ENCODE peak calls at places on chromosomes 2 and 18, in seven cellular contexts. B, I, H, W, N, J and Y are unnamed samples.

GRCh38 chr2:44668336-44668735 is 273.2 kb upstream of the SIX3 start:
- DNase-seq in B (no peak), I (no peak), H (peak; percentile 30), W (no peak), N (no peak), J (no peak), Y (no peak)

GRCh38 chr2:138373993-138374408 is 127.6 kb upstream of the SPOPL start:
- DNase-seq in B (no peak), I (peak; percentile 64), H (peak; percentile 44), W (peak; percentile 69), N (peak; percentile 50), J (no peak), Y (no peak)

GRCh38 chr18:12301263-12302005 is 6.6 kb upstream of the TUBB6 start:
- DNase-seq in B (no peak), I (no peak), H (no peak), W (no peak), N (no peak), J (no peak), Y (no peak)

GRCh38 chr2:219560037-219560892 is 11.1 kb downstream of the OBSL1 start:
- DNase-seq in B (no peak), I (peak; percentile 24), H (no peak), W (no peak), N (no peak), J (no peak), Y (no peak)

GRCh38 chr18:75158465-75159237 is 50.3 kb downstream of the PTGR3 start:
- DNase-seq in B (no peak), I (no peak), H (no peak), W (no peak), N (no peak), J (no peak), Y (no peak)

GRCh38 chr2:32627441-32627900 is 379 bp upstream of the TTC27 start:
- DNase-seq in B (peak; percentile 38), I (peak; percentile 90), H (peak; percentile 66), W (peak; percentile 48), N (no peak), J (peak; percentile 43), Y (peak; percentile 50)

GRCh38 chr2:48586433-48586832 is 31.2 kb upstream of the GTF2A1L start:
- DNase-seq in B (no peak), I (no peak), H (no peak), W (no peak), N (no peak), J (no peak), Y (no peak)

GRCh38 chr2:163077241-163077640 is 238.7 kb upstream of the KCNH7 start:
- DNase-seq in B (no peak), I (no peak), H (peak; percentile 43), W (no peak), N (no peak), J (no peak), Y (no peak)

GRCh38 chr2:20205915-20206524 is 18.9 kb downstream of the SDC1 start:
- DNase-seq in B (no peak), I (no peak), H (no peak), W (no peak), N (no peak), J (peak; percentile 64), Y (no peak)

GRCh38 chr2:85604568-85605339 is 2.3 kb upstream of the TMEM150A start:
- DNase-seq in B (no peak), I (peak; percentile 31), H (no peak), W (peak; percentile 19), N (peak; percentile 8), J (no peak), Y (no peak)

GRCh38 chr2:207833265-207833751 is 63.6 kb upstream of the FZD5 start:
- DNase-seq in B (no peak), I (peak; percentile 21), H (no peak), W (no peak), N (no peak), J (no peak), Y (no peak)

GRCh38 chr2:60472026-60472425 is 81.4 kb downstream of the BCL11A start:
- DNase-seq in B (no peak), I (no peak), H (no peak), W (no peak), N (no peak), J (no peak), Y (no peak)

GRCh38 chr2:214311031-214311533 is 99.8 kb upstream of the VWC2L start:
- DNase-seq in B (no peak), I (no peak), H (peak; percentile 27), W (no peak), N (no peak), J (no peak), Y (no peak)

GRCh38 chr18:46754661-46755292 is 2.1 kb downstream of the ST8SIA5 start:
- DNase-seq in B (no peak), I (no peak), H (peak; percentile 49), W (no peak), N (no peak), J (no peak), Y (no peak)

GRCh38 chr2:44351088-44351487 is 10.2 kb downstream of the PREPL start:
- DNase-seq in B (no peak), I (peak; percentile 54), H (no peak), W (peak; percentile 52), N (peak; percentile 34), J (no peak), Y (no peak)

GRCh38 chr2:240566203-240567136 is 1.8 kb upstream of the RNPEPL1 start:
- DNase-seq in B (peak; percentile 94), I (peak; percentile 94), H (peak; percentile 89), W (peak; percentile 72), N (peak; percentile 69), J (peak; percentile 97), Y (peak; percentile 92)

GRCh38 chr2:240564571-240565266 is 3.6 kb upstream of the RNPEPL1 start:
- DNase-seq in B (peak; percentile 11), I (peak; percentile 23), H (no peak), W (no peak), N (no peak), J (no peak), Y (peak; percentile 22)

GRCh38 chr2:240567137-240567871 is 980 bp upstream of the RNPEPL1 start:
- DNase-seq in B (peak; percentile 34), I (peak; percentile 59), H (no peak), W (no peak), N (no peak), J (peak; percentile 49), Y (no peak)

GRCh38 chr2:240564191-240564570 is 4.0 kb downstream of the DUSP28 start:
- DNase-seq in B (no peak), I (no peak), H (no peak), W (no peak), N (no peak), J (no peak), Y (no peak)

DNA sequence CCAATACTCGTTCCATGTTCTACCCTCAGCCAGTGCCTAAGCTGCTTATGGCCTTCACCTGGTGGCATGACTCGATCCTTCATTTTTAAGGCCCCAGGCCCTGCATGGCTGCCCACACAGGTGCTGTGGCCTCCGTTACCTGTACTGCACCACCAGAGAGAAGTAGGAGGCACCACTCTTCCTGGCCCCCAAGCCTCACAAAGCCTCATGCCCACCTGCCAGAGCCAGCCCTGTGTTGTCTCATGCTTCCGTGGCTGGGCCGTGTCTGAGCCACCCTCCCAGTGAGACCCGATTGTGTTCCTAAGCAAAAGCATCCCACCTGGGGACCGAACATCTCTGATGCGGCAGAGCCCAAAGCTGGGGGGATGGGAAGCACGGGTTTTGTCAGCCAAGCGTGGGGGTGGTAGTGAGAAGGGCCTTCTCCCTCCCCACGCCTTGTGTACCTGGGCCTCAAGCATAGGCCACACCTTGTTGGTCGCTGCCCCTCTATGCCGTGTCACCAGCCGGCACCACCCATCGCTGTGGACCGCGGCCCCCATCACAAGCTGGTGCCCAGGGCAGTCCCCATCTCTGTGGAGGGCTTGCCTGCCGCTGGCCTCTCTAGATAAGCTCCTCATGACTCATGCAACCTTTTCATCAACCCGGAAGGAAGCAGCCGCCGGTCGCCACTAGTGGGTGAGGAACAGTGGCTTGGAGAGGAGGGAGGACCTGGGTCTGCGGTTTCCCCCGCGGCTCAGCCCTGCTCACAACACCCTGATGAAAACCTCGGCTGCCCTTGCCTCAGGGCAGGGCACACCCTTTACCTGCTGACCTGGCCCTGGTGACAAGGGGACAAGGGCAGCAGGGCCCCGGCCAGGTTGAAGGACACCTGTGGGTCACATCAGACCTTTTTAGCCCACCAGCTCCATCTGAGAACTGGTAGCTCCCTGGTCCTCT is 2.7 kb upstream of the RNPEPL1 start:
- DNase-seq in B (peak; percentile 78), I (peak; percentile 86), H (no peak), W (no peak), N (no peak), J (peak; percentile 94), Y (no peak)
- H3K4me3 ChIP-seq in B (peak overlapping the region; percentile 18), I (peak overlapping the region; percentile 54), H (no peak overlapping the region), W (no peak overlapping the region), N (no peak overlapping the region), J (peak overlapping the region; percentile 14), Y (peak overlapping the region; percentile 84)

GRCh38 chr2:6917761-6918421 is 679 bp downstream of the RNF144A start:
- DNase-seq in B (no peak), I (peak; percentile 26), H (peak; percentile 61), W (no peak), N (no peak), J (no peak), Y (no peak)

GRCh38 chr2:6916224-6916623 is 988 bp upstream of the RNF144A start:
- DNase-seq in B (no peak), I (no peak), H (no peak), W (no peak), N (no peak), J (no peak), Y (no peak)

GRCh38 chr2:6917071-6917760 is at the start of gene RNF144A:
- DNase-seq in B (no peak), I (peak; percentile 82), H (peak; percentile 88), W (peak; percentile 16), N (peak; percentile 40), J (peak; percentile 48), Y (peak; percentile 83)

GRCh38 chr2:6915399-6915798 is 1.8 kb upstream of the RNF144A start:
- DNase-seq in B (no peak), I (no peak), H (no peak), W (no peak), N (no peak), J (no peak), Y (no peak)

DNA sequence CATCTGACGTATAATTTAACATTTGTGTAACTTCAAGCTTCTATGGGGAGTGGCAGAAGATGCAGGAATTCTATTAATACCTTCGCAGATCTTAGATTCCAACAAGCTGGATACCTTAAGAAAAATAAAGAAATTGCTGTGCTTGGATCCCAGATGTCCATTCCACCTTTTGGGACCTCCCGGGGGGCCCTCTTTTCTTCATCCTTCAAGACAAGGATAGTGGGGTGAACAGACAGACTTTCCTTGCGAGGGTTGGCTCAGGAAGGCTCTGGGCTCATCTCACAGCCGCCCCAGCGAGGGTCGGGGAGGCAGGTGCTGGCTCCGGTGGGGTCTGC is 509 bp upstream of the RNF144A start:
- DNase-seq in B (no peak), I (no peak), H (no peak), W (no peak), N (no peak), J (no peak), Y (no peak)
- H3K4me3 ChIP-seq in B (peak overlapping the region; percentile 65), I (peak overlapping the region; percentile 76), H (peak overlapping the region; percentile 77), W (no peak overlapping the region), N (peak overlapping the region; percentile 14), J (no peak overlapping the region), Y (peak overlapping the region; percentile 23)

DNA sequence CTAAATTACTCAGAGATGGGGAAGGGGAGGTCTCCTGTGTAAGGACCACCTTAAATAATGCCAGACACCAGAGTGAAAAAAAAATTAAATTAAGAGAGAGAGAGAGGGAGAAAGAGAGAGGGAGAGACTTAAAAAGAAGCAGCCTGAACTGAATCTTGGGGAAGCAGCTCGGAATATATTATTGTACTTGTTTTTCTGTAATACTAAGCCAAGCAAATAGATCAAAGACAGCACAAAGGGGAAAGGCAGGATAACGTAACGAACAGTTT is 4.6 kb downstream of the ZEB2 start:
- DNase-seq in B (no peak), I (no peak), H (no peak), W (no peak), N (peak; percentile 72), J (no peak), Y (no peak)
- H3K4me3 ChIP-seq in B (peak overlapping the region; percentile 73), I (peak overlapping the region; percentile 87), H (peak overlapping the region; percentile 75), W (peak overlapping the region; percentile 80), N (peak overlapping the region; percentile 81), J (peak overlapping the region; percentile 49), Y (peak overlapping the region; percentile 79)

GRCh38 chr2:169511818-169512217 is 2.3 kb downstream of the KLHL41 start:
- DNase-seq in B (no peak), I (no peak), H (no peak), W (no peak), N (no peak), J (no peak), Y (no peak)
- H3K4me3 ChIP-seq in B (no peak overlapping the region), I (no peak overlapping the region), H (no peak overlapping the region), W (no peak overlapping the region), N (no peak overlapping the region), J (no peak overlapping the region), Y (no peak overlapping the region)